ENCODE peak calls at places on chromosomes 4 and X, in eight cellular contexts. X is heart left ventricle; W is OCI-LY7; S is brain microvascular endothelial cell; Q is cardiac muscle cell; E is mammary epithelial cell; B is CD4-positive, alpha-beta T cell; T is left ventricle myocardium inferior. V is an unnamed sample.

GRCh38 chr4:109939153-109939552 is 26.5 kb downstream of the EGF start:
- DNase-seq in E (no peak), W (no peak), S (no peak), X (no peak), T (no peak), B (no peak), Q (no peak), V (no peak)

GRCh38 chrX:40778861-40779575 is 43.7 kb upstream of the MED14 start:
- DNase-seq in X (no peak), T (no peak), B (no peak), W (no peak), S (peak), E (peak), Q (no peak), V (no peak)

GRCh38 chr4:68499021-68499420 is 51.8 kb downstream of the TMPRSS11E start:
- DNase-seq in B (no peak), S (no peak), W (no peak), T (no peak), X (no peak), Q (no peak), E (no peak), V (no peak)

GRCh38 chr4:52234539-52235174 is 183.6 kb downstream of the SPATA18 start:
- DNase-seq in Q (peak), S (peak), W (no peak), B (no peak), X (no peak), E (peak), T (no peak), V (peak)

GRCh38 chr4:151717271-151717670 is 43.5 kb downstream of the GATB start:
- DNase-seq in W (no peak), S (no peak), B (no peak), E (no peak), T (no peak), Q (no peak), X (no peak), V (no peak)

GRCh38 chr4:41939016-41939623 is 3.9 kb downstream of the TMEM33 start:
- DNase-seq in Q (no peak), S (no peak), B (no peak), W (no peak), X (no peak), E (peak), T (no peak), V (no peak)

GRCh38 chrX:100895365-100896075 is 21.4 kb upstream of the NOX1 start:
- DNase-seq in E (peak), S (peak), Q (peak), X (peak), B (peak), T (no peak), W (peak), V (no peak)

GRCh38 chrX:29788991-29789699 is 426.2 kb upstream of the MAGEB2 start:
- DNase-seq in T (no peak), Q (no peak), B (no peak), S (no peak), W (no peak), X (no peak), E (no peak), V (no peak)

GRCh38 chrX:39242187-39242586 is 440.9 kb downstream of the MID1IP1 start:
- DNase-seq in T (no peak), X (peak), E (peak), Q (peak), W (peak), B (no peak), S (no peak), V (no peak)

GRCh38 chrX:65574356-65574755 is 39.8 kb upstream of the LAS1L start:
- DNase-seq in B (no peak), S (no peak), X (no peak), T (no peak), E (no peak), Q (no peak), W (no peak), V (no peak)

GRCh38 chr4:106034205-106034604 is 138.9 kb downstream of the NPNT start:
- DNase-seq in T (no peak), Q (peak), E (no peak), S (no peak), X (no peak), B (no peak), W (no peak), V (no peak)

DNA sequence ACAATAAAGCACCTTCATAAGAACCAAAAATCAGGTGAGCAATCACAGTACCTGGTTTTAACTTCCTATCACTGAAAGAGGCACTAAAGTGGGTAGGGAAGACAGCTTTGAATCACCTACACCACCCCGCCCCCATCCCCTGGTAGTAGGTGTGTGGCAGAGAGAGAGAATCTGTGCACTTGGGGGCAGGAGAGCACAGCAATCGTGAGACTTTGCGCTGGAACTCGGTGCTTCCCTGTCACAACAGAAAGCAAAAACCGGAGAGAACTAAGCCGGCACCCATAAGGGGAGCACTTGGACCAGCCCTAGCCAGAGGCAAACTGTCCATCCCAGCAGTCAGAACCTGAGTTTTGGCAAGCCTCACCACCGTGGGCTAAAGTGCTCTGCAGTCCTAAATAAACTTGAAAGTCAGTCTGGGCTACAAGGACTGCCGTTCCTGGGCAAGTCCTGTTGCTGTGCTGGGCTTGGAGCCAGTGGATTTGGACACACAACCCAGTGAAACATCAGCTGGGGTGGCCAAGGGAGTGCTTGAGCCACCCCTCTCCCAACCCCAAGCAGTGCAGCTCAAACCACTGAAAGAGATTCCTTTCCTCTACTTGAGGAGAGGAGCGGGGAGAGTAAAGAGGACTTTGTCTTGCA is 32.1 kb downstream of the NDUFB11 start:
- DNase-seq in B (no peak), E (peak), X (no peak), Q (no peak), S (no peak), T (no peak), W (no peak), V (no peak)
- TF ChIP-seq CTCF in B (no peak), E (no peak), X (no peak), Q (no peak), S (no peak), T (no peak), W (no peak), V (no peak)

GRCh38 chr4:183602444-183603102 is 56.4 kb downstream of the RWDD4 start:
- DNase-seq in Q (no peak), W (no peak), S (no peak), B (no peak), E (peak), T (no peak), X (no peak), V (no peak)
- TF ChIP-seq CTCF in Q (peak), W (peak), S (peak), B (peak), E (no peak), T (peak), X (peak), V (peak)

GRCh38 chrX:23333842-23334535 is 660 bp upstream of the PTCHD1 start:
- DNase-seq in S (no peak), W (no peak), T (no peak), X (no peak), Q (peak), E (no peak), B (no peak), V (no peak)

GRCh38 chrX:23334536-23334870 is at the start of gene PTCHD1:
- DNase-seq in E (no peak), X (no peak), W (no peak), S (no peak), T (no peak), Q (no peak), B (no peak), V (no peak)

GRCh38 chrX:23332101-23332887 is 2.4 kb upstream of the PTCHD1 start:
- DNase-seq in Q (peak), E (no peak), S (no peak), W (no peak), T (no peak), X (no peak), B (no peak), V (no peak)

GRCh38 chrX:23331701-23332100 is 2.9 kb upstream of the PTCHD1 start:
- DNase-seq in Q (peak), W (no peak), B (no peak), T (no peak), S (no peak), X (no peak), E (no peak), V (no peak)

GRCh38 chrX:23332888-23333821 is 1.5 kb upstream of the PTCHD1 start:
- DNase-seq in W (no peak), E (no peak), Q (peak), S (no peak), T (no peak), X (no peak), B (no peak), V (no peak)
- TF ChIP-seq CTCF in W (no peak), E (no peak), Q (no peak), S (no peak), T (no peak), X (no peak), B (no peak), V (no peak)

GRCh38 chr4:186554485-186554884 is 882 bp downstream of the MTNR1A start:
- DNase-seq in S (peak), E (peak), T (no peak), B (no peak), Q (peak), W (no peak), X (no peak), V (no peak)
- TF ChIP-seq CTCF in S (peak), E (peak), T (no peak), B (no peak), Q (peak), W (no peak), X (no peak), V (peak)

DNA sequence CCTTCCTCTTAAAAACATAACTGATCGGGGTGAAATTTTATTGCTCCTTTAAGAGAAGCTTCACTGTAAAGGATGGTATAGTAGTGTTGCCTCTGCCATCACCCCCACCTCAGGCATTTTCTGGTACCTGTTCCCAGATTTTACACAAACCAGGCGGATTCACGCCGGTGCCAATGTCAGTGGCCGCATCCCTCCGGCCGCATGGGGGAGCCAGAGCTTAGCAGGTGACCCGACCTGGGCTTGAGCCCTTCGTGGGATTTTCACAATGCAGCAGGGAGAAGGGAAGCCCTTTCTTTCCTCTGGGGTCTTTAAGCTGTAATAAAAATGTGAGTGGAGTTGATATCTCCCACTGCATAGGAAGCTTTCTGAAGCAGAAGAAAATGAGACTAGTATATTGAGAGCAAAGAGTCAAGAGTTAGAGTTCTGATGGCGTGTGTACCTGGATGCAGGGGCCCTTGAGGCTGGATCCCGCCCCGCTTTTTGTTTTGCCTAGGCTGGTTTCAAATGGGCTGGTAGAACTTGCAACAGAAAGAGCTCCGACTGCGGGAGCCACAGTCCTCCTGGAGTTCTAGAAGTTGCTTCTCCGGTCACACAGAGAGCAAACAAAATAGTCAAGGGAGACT is 59.4 kb downstream of the POLR2B start:
- DNase-seq in S (no peak), B (no peak), E (peak), X (peak), Q (peak), T (peak), W (peak), V (no peak)
- TF ChIP-seq CTCF in S (peak), B (no peak), E (peak), X (peak), Q (peak), T (peak), W (peak), V (peak)

DNA sequence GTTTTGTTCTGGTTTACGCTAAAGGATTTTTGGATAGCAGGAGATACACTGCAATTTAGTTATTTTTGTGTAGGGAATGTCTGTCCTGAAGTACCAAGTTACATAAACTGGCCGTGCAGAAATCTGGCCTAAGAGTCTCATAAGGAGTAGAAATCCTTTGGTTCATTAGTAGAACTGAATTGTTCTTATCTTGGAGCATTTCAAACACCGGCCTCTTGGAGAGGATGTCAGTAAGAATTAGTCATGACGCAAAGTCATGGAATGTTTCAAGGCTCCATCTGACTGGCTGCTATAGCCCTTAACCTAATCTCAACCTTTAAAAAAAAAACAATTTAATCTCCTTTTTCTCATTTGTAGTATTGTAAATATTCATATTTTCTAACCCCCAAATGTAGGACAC is 15.2 kb downstream of the PDLIM3 start:
- DNase-seq in S (peak), Q (peak), X (no peak), E (no peak), B (no peak), T (no peak), W (no peak), V (no peak)
- TF ChIP-seq CTCF in S (no peak), Q (no peak), X (no peak), E (no peak), B (no peak), T (no peak), W (no peak), V (no peak)

GRCh38 chr4:81502561-81502960 is 30.9 kb upstream of the RASGEF1B start:
- DNase-seq in W (no peak), S (no peak), Q (no peak), E (no peak), X (no peak), T (no peak), B (no peak), V (no peak)
- TF ChIP-seq CTCF in W (no peak), S (no peak), Q (no peak), E (no peak), X (no peak), T (no peak), B (no peak), V (no peak)